ENCODE peak calls at places on chromosomes 11 and 22, in nine cellular contexts. One of them, this sample, is unnamed.

GRCh38 chr11:49405743-49406142 is 197.3 kb upstream of the FOLH1 start:
- DNase-seq in GM23338: peak
- DNase-seq in HFFc6: no peak
- DNase-seq in H1: no peak
- DNase-seq in astrocyte of the spinal cord: no peak
- DNase-seq in Panc1: no peak
- DNase-seq in CD8-positive, alpha-beta T cell: no peak
- DNase-seq in lower lobe of right lung: no peak
- DNase-seq in AG10803: no peak
- DNase-seq in this sample: peak

GRCh38 chr22:49964493-49965290 is 4.1 kb downstream of the PIM3 start:
- DNase-seq in GM23338: no peak
- DNase-seq in HFFc6: no peak
- DNase-seq in H1: no peak
- DNase-seq in astrocyte of the spinal cord: no peak
- DNase-seq in Panc1: no peak
- DNase-seq in CD8-positive, alpha-beta T cell: no peak
- DNase-seq in lower lobe of right lung: peak
- DNase-seq in AG10803: no peak
- DNase-seq in this sample: peak

GRCh38 chr22:26709617-26710390 is 52.4 kb downstream of the MIAT start:
- DNase-seq in GM23338: no peak
- DNase-seq in HFFc6: peak
- DNase-seq in H1: no peak
- DNase-seq in astrocyte of the spinal cord: peak
- DNase-seq in Panc1: no peak
- DNase-seq in CD8-positive, alpha-beta T cell: no peak
- DNase-seq in lower lobe of right lung: no peak
- DNase-seq in AG10803: peak
- DNase-seq in this sample: no peak

GRCh38 chr11:6637871-6638270 is 17.7 kb downstream of the DCHS1 start:
- DNase-seq in GM23338: no peak
- DNase-seq in HFFc6: peak
- DNase-seq in H1: no peak
- DNase-seq in astrocyte of the spinal cord: peak
- DNase-seq in Panc1: no peak
- DNase-seq in CD8-positive, alpha-beta T cell: no peak
- DNase-seq in lower lobe of right lung: no peak
- DNase-seq in AG10803: peak
- DNase-seq in this sample: no peak

GRCh38 chr11:111936045-111936400 is 1.1 kb upstream of the DIXDC1 start:
- DNase-seq in GM23338: no peak
- DNase-seq in HFFc6: no peak
- DNase-seq in H1: no peak
- DNase-seq in astrocyte of the spinal cord: peak
- DNase-seq in Panc1: no peak
- DNase-seq in CD8-positive, alpha-beta T cell: no peak
- DNase-seq in lower lobe of right lung: no peak
- DNase-seq in AG10803: no peak
- DNase-seq in this sample: no peak

GRCh38 chr11:72750086-72750485 is 2.1 kb downstream of the ARAP1 start:
- DNase-seq in GM23338: no peak
- DNase-seq in HFFc6: no peak
- DNase-seq in H1: no peak
- DNase-seq in astrocyte of the spinal cord: no peak
- DNase-seq in Panc1: no peak
- DNase-seq in CD8-positive, alpha-beta T cell: no peak
- DNase-seq in lower lobe of right lung: no peak
- DNase-seq in AG10803: no peak
- DNase-seq in this sample: no peak

GRCh38 chr22:35997438-35997837 is 31.2 kb downstream of the RBFOX2 start:
- DNase-seq in GM23338: no peak
- DNase-seq in HFFc6: peak
- DNase-seq in H1: no peak
- DNase-seq in astrocyte of the spinal cord: peak
- DNase-seq in Panc1: no peak
- DNase-seq in CD8-positive, alpha-beta T cell: no peak
- DNase-seq in lower lobe of right lung: no peak
- DNase-seq in AG10803: no peak
- DNase-seq in this sample: no peak

GRCh38 chr11:119615003-119615878 is 113.8 kb downstream of the NECTIN1 start:
- DNase-seq in GM23338: no peak
- DNase-seq in HFFc6: peak
- DNase-seq in H1: no peak
- DNase-seq in astrocyte of the spinal cord: peak
- DNase-seq in Panc1: peak
- DNase-seq in CD8-positive, alpha-beta T cell: no peak
- DNase-seq in lower lobe of right lung: no peak
- DNase-seq in AG10803: peak
- DNase-seq in this sample: no peak

GRCh38 chr11:32034680-32035079 is 56.2 kb upstream of the RCN1 start:
- DNase-seq in GM23338: no peak
- DNase-seq in HFFc6: peak
- DNase-seq in H1: no peak
- DNase-seq in astrocyte of the spinal cord: peak
- DNase-seq in Panc1: no peak
- DNase-seq in CD8-positive, alpha-beta T cell: no peak
- DNase-seq in lower lobe of right lung: no peak
- DNase-seq in AG10803: peak
- DNase-seq in this sample: no peak

GRCh38 chr11:26229270-26229669 is 102.7 kb upstream of the ANO3 start:
- DNase-seq in GM23338: no peak
- DNase-seq in HFFc6: peak
- DNase-seq in H1: no peak
- DNase-seq in astrocyte of the spinal cord: peak
- DNase-seq in Panc1: no peak
- DNase-seq in CD8-positive, alpha-beta T cell: no peak
- DNase-seq in lower lobe of right lung: no peak
- DNase-seq in AG10803: peak
- DNase-seq in this sample: no peak

GRCh38 chr11:5125221-5125620 is 12.9 kb downstream of the OR52A5 start:
- DNase-seq in GM23338: no peak
- DNase-seq in HFFc6: no peak
- DNase-seq in H1: no peak
- DNase-seq in astrocyte of the spinal cord: no peak
- DNase-seq in Panc1: no peak
- DNase-seq in CD8-positive, alpha-beta T cell: no peak
- DNase-seq in lower lobe of right lung: no peak
- DNase-seq in AG10803: no peak
- DNase-seq in this sample: no peak

GRCh38 chr11:114622858-114623257 is 27.3 kb upstream of the NXPE4 start:
- DNase-seq in GM23338: no peak
- DNase-seq in HFFc6: no peak
- DNase-seq in H1: no peak
- DNase-seq in astrocyte of the spinal cord: no peak
- DNase-seq in Panc1: no peak
- DNase-seq in CD8-positive, alpha-beta T cell: no peak
- DNase-seq in lower lobe of right lung: no peak
- DNase-seq in AG10803: no peak
- DNase-seq in this sample: no peak

GRCh38 chr11:66050581-66051231 is 1.5 kb upstream of the SF3B2 start:
- DNase-seq in GM23338: peak
- DNase-seq in HFFc6: no peak
- DNase-seq in H1: no peak
- DNase-seq in astrocyte of the spinal cord: no peak
- DNase-seq in Panc1: no peak
- DNase-seq in CD8-positive, alpha-beta T cell: no peak
- DNase-seq in lower lobe of right lung: no peak
- DNase-seq in AG10803: no peak
- DNase-seq in this sample: peak

GRCh38 chr22:22195265-22196017 is 49.1 kb upstream of the VPREB1 start:
- DNase-seq in GM23338: peak
- DNase-seq in HFFc6: peak
- DNase-seq in H1: peak
- DNase-seq in astrocyte of the spinal cord: peak
- DNase-seq in Panc1: peak
- DNase-seq in CD8-positive, alpha-beta T cell: peak
- DNase-seq in lower lobe of right lung: peak
- DNase-seq in AG10803: peak
- DNase-seq in this sample: no peak

DNA sequence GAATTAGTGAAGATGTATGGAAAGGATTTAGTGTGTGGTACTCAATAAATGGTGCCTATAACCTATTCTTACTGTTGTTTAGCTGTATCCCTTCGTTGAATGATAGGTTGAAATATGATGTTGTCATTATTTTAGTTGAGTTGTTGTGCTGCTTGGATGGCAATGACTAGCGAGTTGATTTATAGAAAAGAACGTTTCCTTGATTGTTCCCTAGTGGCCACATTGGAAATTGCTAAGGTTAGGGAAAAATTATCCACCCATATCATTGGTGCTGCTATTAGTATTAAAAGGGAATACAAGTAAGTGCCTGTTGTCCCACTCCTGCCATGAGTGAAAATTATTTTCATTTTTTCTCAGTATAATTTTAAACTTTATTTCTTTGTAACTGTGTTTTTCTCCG is 14.5 kb downstream of the EMSY start:
- DNase-seq in GM23338: peak
- DNase-seq in HFFc6: no peak
- DNase-seq in H1: no peak
- DNase-seq in astrocyte of the spinal cord: no peak
- DNase-seq in Panc1: no peak
- DNase-seq in CD8-positive, alpha-beta T cell: no peak
- DNase-seq in lower lobe of right lung: no peak
- DNase-seq in AG10803: no peak
- DNase-seq in this sample: no peak
- TF ChIP-seq CTCF in GM23338: peak
- TF ChIP-seq CTCF in HFFc6: peak
- TF ChIP-seq CTCF in H1: no peak
- TF ChIP-seq CTCF in astrocyte of the spinal cord: peak
- TF ChIP-seq CTCF in Panc1: peak
- TF ChIP-seq CTCF in CD8-positive, alpha-beta T cell: no peak
- TF ChIP-seq CTCF in lower lobe of right lung: peak
- TF ChIP-seq CTCF in AG10803: peak
- TF ChIP-seq CTCF in this sample: peak

GRCh38 chr22:39384750-39385480 is 14.7 kb upstream of the TAB1 start:
- DNase-seq in GM23338: peak
- DNase-seq in HFFc6: no peak
- DNase-seq in H1: no peak
- DNase-seq in astrocyte of the spinal cord: no peak
- DNase-seq in Panc1: no peak
- DNase-seq in CD8-positive, alpha-beta T cell: no peak
- DNase-seq in lower lobe of right lung: no peak
- DNase-seq in AG10803: no peak
- DNase-seq in this sample: no peak
- TF ChIP-seq CTCF in GM23338: peak
- TF ChIP-seq CTCF in HFFc6: peak
- TF ChIP-seq CTCF in H1: peak
- TF ChIP-seq CTCF in astrocyte of the spinal cord: peak
- TF ChIP-seq CTCF in Panc1: no peak
- TF ChIP-seq CTCF in CD8-positive, alpha-beta T cell: no peak
- TF ChIP-seq CTCF in lower lobe of right lung: no peak
- TF ChIP-seq CTCF in AG10803: peak
- TF ChIP-seq CTCF in this sample: peak

DNA sequence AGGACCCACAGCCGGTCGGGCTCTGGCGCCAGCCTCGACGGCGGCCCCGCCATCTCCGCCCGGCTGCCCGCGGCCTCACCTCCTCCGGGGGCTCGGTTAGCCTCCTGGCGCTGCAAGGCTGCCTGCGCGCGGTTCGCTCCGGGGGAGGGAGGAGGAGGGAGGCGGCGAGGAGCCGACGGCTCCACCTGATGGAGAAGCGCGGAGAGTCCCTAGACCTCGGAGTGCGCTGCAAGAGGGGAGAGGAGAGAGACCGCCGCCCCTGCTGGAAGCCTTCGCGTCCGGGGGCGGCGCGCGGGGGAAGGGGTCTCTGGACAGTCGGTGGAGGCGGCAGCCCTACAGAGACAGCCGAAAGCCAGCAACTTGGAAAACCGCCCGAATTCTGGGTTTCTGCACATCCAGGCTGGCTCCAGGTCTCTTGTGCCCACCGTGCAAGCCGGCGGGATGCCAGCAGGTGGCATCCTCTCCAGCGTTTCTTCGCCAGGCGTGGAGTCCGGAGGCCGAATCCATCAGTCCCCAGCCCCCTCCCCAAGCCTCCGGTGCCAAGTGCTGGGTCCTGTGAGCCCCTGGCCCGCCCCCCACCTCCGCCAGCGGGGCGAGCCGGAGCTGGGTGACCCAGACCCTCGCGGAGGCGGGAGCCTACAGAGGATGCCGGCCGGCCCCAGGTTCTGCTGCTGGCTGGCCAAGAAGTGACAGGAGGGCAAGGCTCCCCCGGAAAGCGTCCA is 2.9 kb upstream of the KIRREL3 start:
- DNase-seq in GM23338: peak
- DNase-seq in HFFc6: peak
- DNase-seq in H1: no peak
- DNase-seq in astrocyte of the spinal cord: peak
- DNase-seq in Panc1: no peak
- DNase-seq in CD8-positive, alpha-beta T cell: no peak
- DNase-seq in lower lobe of right lung: no peak
- DNase-seq in AG10803: peak
- DNase-seq in this sample: no peak
- TF ChIP-seq CTCF in GM23338: peak
- TF ChIP-seq CTCF in HFFc6: peak
- TF ChIP-seq CTCF in H1: peak
- TF ChIP-seq CTCF in astrocyte of the spinal cord: peak
- TF ChIP-seq CTCF in Panc1: peak
- TF ChIP-seq CTCF in CD8-positive, alpha-beta T cell: no peak
- TF ChIP-seq CTCF in lower lobe of right lung: peak
- TF ChIP-seq CTCF in AG10803: peak
- TF ChIP-seq CTCF in this sample: peak

DNA sequence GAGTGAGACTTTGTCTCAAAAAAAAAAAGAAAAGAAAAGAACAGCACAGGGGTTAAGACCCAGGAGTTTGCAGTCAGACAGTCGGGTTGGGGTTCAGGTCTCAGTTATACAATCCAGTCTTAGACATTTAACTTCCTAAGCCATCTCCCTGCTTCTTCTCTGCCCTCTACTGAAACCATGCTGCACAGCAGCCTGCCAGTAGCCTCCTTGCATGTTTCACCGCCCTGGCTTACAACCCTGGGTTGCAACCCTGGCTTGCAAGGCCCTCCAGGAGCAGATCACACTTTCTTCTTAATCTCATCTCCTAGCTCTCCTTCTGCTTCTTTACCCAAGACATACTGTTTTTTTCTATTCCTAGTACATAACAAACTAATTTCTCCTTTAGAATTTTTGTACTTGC is 5.9 kb upstream of the B3GAT3 start:
- DNase-seq in GM23338: no peak
- DNase-seq in HFFc6: no peak
- DNase-seq in H1: no peak
- DNase-seq in astrocyte of the spinal cord: no peak
- DNase-seq in Panc1: no peak
- DNase-seq in CD8-positive, alpha-beta T cell: no peak
- DNase-seq in lower lobe of right lung: no peak
- DNase-seq in AG10803: no peak
- DNase-seq in this sample: no peak
- TF ChIP-seq CTCF in GM23338: no peak
- TF ChIP-seq CTCF in HFFc6: no peak
- TF ChIP-seq CTCF in H1: no peak
- TF ChIP-seq CTCF in astrocyte of the spinal cord: no peak
- TF ChIP-seq CTCF in Panc1: no peak
- TF ChIP-seq CTCF in CD8-positive, alpha-beta T cell: no peak
- TF ChIP-seq CTCF in lower lobe of right lung: no peak
- TF ChIP-seq CTCF in AG10803: no peak
- TF ChIP-seq CTCF in this sample: peak

DNA sequence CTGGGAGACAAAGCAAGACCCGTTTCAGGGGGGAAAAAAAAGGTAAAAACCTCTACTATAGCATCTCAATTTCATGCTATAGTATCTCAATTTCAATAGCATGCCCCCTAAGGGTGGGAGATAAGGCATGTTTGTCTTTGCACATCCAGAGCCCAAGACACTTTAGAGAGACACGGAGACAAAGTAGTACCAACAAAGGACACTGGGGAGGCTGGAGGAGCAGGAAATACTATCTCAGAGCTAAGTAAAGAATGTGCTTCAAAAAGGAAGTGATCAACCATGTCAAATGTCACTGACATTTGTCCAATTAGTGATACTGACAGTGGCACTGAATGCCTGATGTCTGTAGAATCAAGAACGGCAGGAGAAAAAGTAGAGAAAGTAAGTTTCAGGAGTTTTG is 68.6 kb downstream of the RRAS2 start:
- DNase-seq in GM23338: peak
- DNase-seq in HFFc6: no peak
- DNase-seq in H1: no peak
- DNase-seq in astrocyte of the spinal cord: no peak
- DNase-seq in Panc1: no peak
- DNase-seq in CD8-positive, alpha-beta T cell: no peak
- DNase-seq in lower lobe of right lung: no peak
- DNase-seq in AG10803: no peak
- DNase-seq in this sample: no peak
- TF ChIP-seq CTCF in GM23338: no peak
- TF ChIP-seq CTCF in HFFc6: peak
- TF ChIP-seq CTCF in H1: no peak
- TF ChIP-seq CTCF in astrocyte of the spinal cord: no peak
- TF ChIP-seq CTCF in Panc1: no peak
- TF ChIP-seq CTCF in CD8-positive, alpha-beta T cell: no peak
- TF ChIP-seq CTCF in lower lobe of right lung: no peak
- TF ChIP-seq CTCF in AG10803: peak
- TF ChIP-seq CTCF in this sample: no peak

This sample was measured in chondrocyte.